ENCODE peak calls at places on chromosomes 6 and 20, in six cellular contexts. O, H, F, N, A and Y are unnamed samples.

GRCh38 chr6:129104131-129104530 is 221.2 kb downstream of the LAMA2 start:
- DNase-seq in F (no peak), A (no peak), H (no peak), N (peak), O (peak), Y (no peak)

GRCh38 chr20:44112889-44113641 is 73.9 kb downstream of the JPH2 start:
- DNase-seq in F (no peak), A (no peak), O (no peak), H (no peak), N (no peak), Y (no peak)

GRCh38 chr20:25863536-25864325 is 167.1 kb upstream of the ZNF337 start:
- DNase-seq in N (no peak), A (no peak), O (peak), H (no peak), F (no peak), Y (no peak)

GRCh38 chr6:45115696-45116095 is 212.4 kb upstream of the RUNX2 start:
- DNase-seq in N (peak), A (no peak), O (peak), F (no peak), H (no peak), Y (no peak)

GRCh38 chr6:77092971-77093370 is 370.3 kb downstream of the HTR1B start:
- DNase-seq in F (no peak), H (no peak), N (peak), A (no peak), O (peak), Y (no peak)

GRCh38 chr6:129849456-129849855 is 11.7 kb downstream of the TMEM244 start:
- DNase-seq in A (no peak), O (peak), N (peak), F (no peak), H (no peak), Y (no peak)

GRCh38 chr6:31007694-31008093 is 2.6 kb upstream of the MUC22 start:
- DNase-seq in O (peak), H (no peak), N (peak), F (no peak), A (no peak), Y (no peak)

GRCh38 chr6:36949636-36950035 is 4.9 kb upstream of the PI16 start:
- DNase-seq in O (peak), F (no peak), N (peak), A (no peak), H (no peak), Y (no peak)

GRCh38 chr6:53294095-53294494 is 54.7 kb downstream of the ELOVL5 start:
- DNase-seq in H (no peak), A (no peak), N (no peak), F (peak), O (peak), Y (peak)

GRCh38 chr6:21123485-21124436 is 469.8 kb upstream of the SOX4 start:
- DNase-seq in F (no peak), O (no peak), N (no peak), A (no peak), H (no peak), Y (no peak)
- H3K4me3 ChIP-seq in F (no peak), O (no peak), N (no peak), A (no peak), H (no peak), Y (no peak)

GRCh38 chr20:58892932-58893224 is 40.4 kb downstream of the GNAS start:
- DNase-seq in H (no peak), O (no peak), A (no peak), F (peak), N (no peak), Y (peak)

GRCh38 chr20:58895796-58896180 is 43.3 kb downstream of the GNAS start:
- DNase-seq in F (no peak), N (no peak), H (no peak), A (peak), O (no peak), Y (no peak)

GRCh38 chr20:58895099-58895795 is 42.7 kb downstream of the GNAS start:
- DNase-seq in O (no peak), F (no peak), H (no peak), A (no peak), N (no peak), Y (no peak)

GRCh38 chr20:58893355-58894151 is 41.0 kb downstream of the GNAS start:
- DNase-seq in N (peak), A (no peak), H (no peak), F (no peak), O (no peak), Y (no peak)

DNA sequence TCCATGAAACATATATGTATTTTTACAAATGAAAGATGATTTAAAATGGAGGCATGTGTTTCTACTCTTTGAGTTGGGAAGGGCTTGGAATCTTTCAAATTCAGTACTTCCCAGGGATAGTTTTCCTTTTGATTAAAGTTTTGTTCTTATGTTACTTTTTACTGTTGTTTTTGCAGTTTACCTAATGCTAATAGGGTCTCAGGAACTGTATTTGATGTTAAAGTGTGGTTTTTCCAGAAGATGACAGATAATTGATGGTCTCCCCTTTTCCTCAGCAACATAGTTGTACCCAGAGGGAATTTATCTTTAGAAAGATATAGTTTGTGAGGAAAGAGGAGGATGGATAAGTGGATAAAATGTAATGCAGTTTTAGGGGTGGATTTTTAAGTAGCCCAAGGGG is 42.1 kb downstream of the GNAS start:
- DNase-seq in O (no peak), A (no peak), F (no peak), H (no peak), N (no peak), Y (no peak)
- H3K4me3 ChIP-seq in O (peak), A (no peak), F (peak), H (no peak), N (peak), Y (no peak)

GRCh38 chr20:63520594-63520938 is at the start of gene PPDPF:
- DNase-seq in F (peak), N (peak), O (peak), A (no peak), H (peak), Y (peak)

GRCh38 chr20:63518351-63518861 is 2.2 kb upstream of the PPDPF start:
- DNase-seq in F (no peak), A (no peak), H (peak), O (no peak), N (no peak), Y (no peak)

GRCh38 chr20:63517376-63518309 is 2.9 kb upstream of the PPDPF start:
- DNase-seq in F (no peak), H (no peak), O (no peak), N (no peak), A (no peak), Y (no peak)

GRCh38 chr20:63519765-63520593 is 586 bp upstream of the PPDPF start:
- DNase-seq in A (peak), F (peak), O (peak), H (peak), N (peak), Y (no peak)

GRCh38 chr20:63518946-63519764 is 1.4 kb upstream of the PPDPF start:
- DNase-seq in N (no peak), A (no peak), H (peak), O (no peak), F (no peak), Y (no peak)
- H3K4me3 ChIP-seq in N (peak), A (peak), H (peak), O (peak), F (peak), Y (peak)

DNA sequence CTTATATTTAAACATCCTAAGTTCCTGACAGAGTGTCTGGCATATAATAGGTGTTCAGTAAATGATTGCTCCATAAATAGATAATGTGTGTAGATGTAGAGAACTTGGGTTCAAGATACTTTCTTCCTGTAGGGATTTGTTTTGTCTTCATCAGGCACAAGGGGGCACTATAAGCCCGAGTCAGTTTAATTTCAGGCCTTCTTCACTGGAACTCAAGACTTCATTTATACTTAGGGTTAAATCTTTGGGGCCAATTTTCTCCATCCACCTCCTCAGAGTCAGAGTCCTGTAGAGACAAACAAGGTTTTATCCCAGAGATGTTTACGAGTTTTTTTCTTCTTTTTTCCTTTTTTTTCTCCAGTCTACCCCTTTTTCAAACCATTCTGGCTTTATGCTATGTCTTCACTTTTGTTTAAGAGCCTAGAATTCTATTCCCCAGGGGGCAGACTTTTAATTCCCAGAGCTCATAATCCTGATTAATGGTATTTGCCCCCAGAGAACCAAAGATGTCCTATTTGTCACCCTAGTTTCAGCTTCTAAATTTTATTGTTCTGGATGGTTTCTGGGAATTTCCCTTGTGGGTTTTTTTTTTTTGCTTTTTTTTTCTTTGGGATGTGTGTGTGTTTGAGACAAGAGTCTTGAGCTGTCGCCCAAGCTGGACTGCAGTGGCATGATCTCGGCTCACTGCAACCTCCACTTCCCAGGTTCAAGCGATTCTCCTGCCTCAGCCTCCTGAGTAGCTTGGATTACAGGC is 88.4 kb downstream of the HFE start:
- DNase-seq in H (no peak), A (no peak), F (peak), O (peak), N (peak), Y (peak)
- H3K4me3 ChIP-seq in H (no peak), A (no peak), F (peak), O (no peak), N (no peak), Y (no peak)

GRCh38 chr6:74170118-74170517 is 474.1 kb downstream of the CD109 start:
- DNase-seq in N (peak), O (peak), F (no peak), H (no peak), A (no peak), Y (no peak)
- H3K4me3 ChIP-seq in N (no peak), O (no peak), F (no peak), H (peak), A (no peak), Y (no peak)

GRCh38 chr20:51563597-51564332 is 21.2 kb upstream of the NFATC2 start:
- DNase-seq in F (no peak), N (peak), O (peak), H (peak), A (peak), Y (no peak)

GRCh38 chr20:51565298-51565697 is 22.8 kb upstream of the NFATC2 start:
- DNase-seq in H (no peak), A (no peak), O (no peak), N (no peak), F (no peak), Y (no peak)

GRCh38 chr20:51566594-51566993 is 24.1 kb upstream of the NFATC2 start:
- DNase-seq in O (no peak), N (no peak), A (no peak), F (no peak), H (no peak), Y (no peak)

GRCh38 chr20:51567622-51568021 is 25.1 kb upstream of the NFATC2 start:
- DNase-seq in O (no peak), N (no peak), A (no peak), F (no peak), H (no peak), Y (no peak)

GRCh38 chr20:51565741-51566140 is 23.2 kb upstream of the NFATC2 start:
- DNase-seq in O (no peak), F (no peak), N (peak), A (no peak), H (no peak), Y (no peak)
- H3K4me3 ChIP-seq in O (no peak), F (no peak), N (no peak), A (no peak), H (no peak), Y (no peak)

GRCh38 chr20:62168890-62169435 is 13.9 kb upstream of the MTG2 start:
- DNase-seq in H (no peak), O (no peak), F (no peak), A (no peak), N (peak), Y (no peak)

GRCh38 chr20:62170536-62170935 is 12.3 kb upstream of the MTG2 start:
- DNase-seq in O (no peak), N (no peak), A (no peak), H (no peak), F (no peak), Y (no peak)

GRCh38 chr20:62165762-62166399 is 16.9 kb upstream of the MTG2 start:
- DNase-seq in F (no peak), H (peak), O (peak), N (no peak), A (no peak), Y (no peak)

GRCh38 chr20:62167474-62167873 is 15.4 kb upstream of the MTG2 start:
- DNase-seq in N (no peak), H (no peak), A (no peak), O (no peak), F (no peak), Y (no peak)

GRCh38 chr20:62168061-62168460 is 14.8 kb upstream of the MTG2 start:
- DNase-seq in O (no peak), A (no peak), H (no peak), F (no peak), N (no peak), Y (peak)
- H3K4me3 ChIP-seq in O (no peak), A (no peak), H (no peak), F (no peak), N (no peak), Y (no peak)